ENCODE peak calls at places on chromosome 6, in nine cellular contexts. Y is transverse colon, V is sigmoid colon, B is H1, U is prostate gland, A is HCT116, H is suprapubic skin, N is endothelial cell of umbilical vein, I is SK-N-MC. C is an unnamed sample.

GRCh38 chr6:11805259-11806053 is 26.9 kb upstream of the ADTRP start:
- DNase-seq in V (no peak), Y (peak), N (no peak), B (peak), U (no peak), I (no peak), A (no peak), H (no peak), C (no peak)

GRCh38 chr6:151649835-151650234 is 156.0 kb downstream of the CCDC170 start:
- DNase-seq in H (no peak), U (no peak), I (no peak), Y (no peak), B (no peak), V (no peak), N (no peak), A (no peak), C (no peak)

GRCh38 chr6:160328447-160328846 is 19.7 kb upstream of the SLC22A3 start:
- DNase-seq in U (no peak), N (no peak), H (no peak), Y (no peak), A (no peak), I (no peak), V (no peak), B (no peak), C (no peak)

GRCh38 chr6:1404066-1404712 is 14.8 kb downstream of the FOXF2 start:
- DNase-seq in U (no peak), I (no peak), A (no peak), Y (no peak), N (no peak), B (no peak), H (peak), V (peak), C (no peak)

GRCh38 chr6:44972710-44973109 is 355.4 kb upstream of the RUNX2 start:
- DNase-seq in U (no peak), Y (no peak), B (no peak), A (no peak), I (no peak), N (no peak), V (no peak), H (no peak), C (no peak)

GRCh38 chr6:107679457-107679856 is 144.7 kb downstream of the SCML4 start:
- DNase-seq in V (no peak), U (no peak), H (no peak), I (no peak), B (no peak), N (no peak), A (no peak), Y (no peak), C (no peak)

GRCh38 chr6:31126416-31127175 is 6.3 kb upstream of the CDSN start:
- DNase-seq in A (no peak), I (no peak), B (no peak), Y (no peak), V (no peak), N (peak), H (no peak), U (no peak), C (no peak)

GRCh38 chr6:134680021-134680420 is 269.9 kb downstream of the ALDH8A1 start:
- DNase-seq in N (no peak), Y (no peak), I (no peak), U (no peak), V (no peak), A (no peak), H (no peak), B (no peak), C (no peak)

GRCh38 chr6:44416103-44416502 is 28.6 kb downstream of the CDC5L start:
- DNase-seq in A (no peak), B (no peak), V (no peak), N (peak), H (no peak), Y (no peak), I (no peak), U (no peak), C (peak)

GRCh38 chr6:82569022-82569421 is 205.4 kb downstream of the TPBG start:
- DNase-seq in B (no peak), H (no peak), V (no peak), N (no peak), I (no peak), Y (no peak), U (no peak), A (no peak), C (no peak)
- H3K4me3 ChIP-seq in B (no peak), H (no peak), V (no peak), N (no peak), I (no peak), Y (no peak), U (no peak), A (no peak), C (no peak)

GRCh38 chr6:28940859-28941680 is 17.3 kb upstream of the TRIM27 start:
- DNase-seq in A (peak), H (no peak), N (peak), Y (peak), U (peak), I (peak), V (peak), B (peak), C (peak)
- TF ChIP-seq POLR2AphosphoS5 in A (no peak), H (peak), N (no peak), Y (peak), U (peak), I (no peak), V (no peak), B (no peak), C (peak)

DNA sequence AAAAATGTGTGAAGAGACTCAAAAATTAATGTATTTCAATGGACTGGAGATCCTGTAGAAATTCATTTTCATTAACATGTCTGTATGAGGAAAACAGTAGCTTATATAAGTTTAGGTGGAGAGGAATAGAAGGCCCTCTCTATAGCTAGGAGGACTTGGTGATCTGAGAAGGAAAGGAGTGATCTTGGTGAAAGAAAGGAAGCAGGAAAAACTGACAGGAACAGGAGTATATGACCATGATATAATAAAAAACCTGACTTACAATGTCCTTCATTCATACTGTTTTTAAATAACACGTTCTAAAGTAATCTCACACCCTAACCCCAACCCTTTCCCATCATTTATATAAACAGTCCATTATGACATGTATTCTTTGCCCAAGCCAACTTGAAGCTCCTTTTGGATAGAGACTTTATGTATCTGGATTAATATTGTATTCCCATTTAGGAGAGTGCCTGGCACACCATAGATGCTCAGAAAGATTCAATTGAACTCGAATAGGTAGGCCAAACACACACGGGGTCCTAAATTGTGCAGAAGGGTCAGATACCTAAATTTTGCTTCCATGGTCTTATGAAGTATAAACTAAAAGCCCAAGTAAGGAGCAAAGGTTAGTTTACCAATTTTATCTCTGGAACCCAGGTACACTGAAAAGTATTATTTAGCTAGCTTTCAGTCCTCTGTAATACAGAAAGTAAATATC is 76.0 kb downstream of the OR2B2 start:
- DNase-seq in H (no peak), A (no peak), Y (no peak), U (no peak), I (no peak), V (no peak), B (no peak), N (peak), C (no peak)
- H3K4me3 ChIP-seq in H (peak), A (peak), Y (peak), U (peak), I (peak), V (peak), B (peak), N (no peak), C (peak)

GRCh38 chr6:121497869-121498462 is 62.5 kb downstream of the GJA1 start:
- DNase-seq in I (no peak), U (no peak), Y (no peak), V (no peak), A (no peak), H (no peak), N (no peak), B (no peak), C (no peak)
- TF ChIP-seq POLR2AphosphoS5 in I (no peak), U (peak), Y (no peak), V (peak), A (no peak), H (no peak), N (no peak), B (no peak), C (no peak)

GRCh38 chr6:167699141-167700036 is 127.3 kb upstream of the AFDN start:
- DNase-seq in I (peak), B (no peak), N (peak), H (no peak), V (peak), U (no peak), A (no peak), Y (peak), C (no peak)
- H3K4me3 ChIP-seq in I (peak), B (no peak), N (no peak), H (peak), V (no peak), U (no peak), A (no peak), Y (no peak), C (no peak)

DNA sequence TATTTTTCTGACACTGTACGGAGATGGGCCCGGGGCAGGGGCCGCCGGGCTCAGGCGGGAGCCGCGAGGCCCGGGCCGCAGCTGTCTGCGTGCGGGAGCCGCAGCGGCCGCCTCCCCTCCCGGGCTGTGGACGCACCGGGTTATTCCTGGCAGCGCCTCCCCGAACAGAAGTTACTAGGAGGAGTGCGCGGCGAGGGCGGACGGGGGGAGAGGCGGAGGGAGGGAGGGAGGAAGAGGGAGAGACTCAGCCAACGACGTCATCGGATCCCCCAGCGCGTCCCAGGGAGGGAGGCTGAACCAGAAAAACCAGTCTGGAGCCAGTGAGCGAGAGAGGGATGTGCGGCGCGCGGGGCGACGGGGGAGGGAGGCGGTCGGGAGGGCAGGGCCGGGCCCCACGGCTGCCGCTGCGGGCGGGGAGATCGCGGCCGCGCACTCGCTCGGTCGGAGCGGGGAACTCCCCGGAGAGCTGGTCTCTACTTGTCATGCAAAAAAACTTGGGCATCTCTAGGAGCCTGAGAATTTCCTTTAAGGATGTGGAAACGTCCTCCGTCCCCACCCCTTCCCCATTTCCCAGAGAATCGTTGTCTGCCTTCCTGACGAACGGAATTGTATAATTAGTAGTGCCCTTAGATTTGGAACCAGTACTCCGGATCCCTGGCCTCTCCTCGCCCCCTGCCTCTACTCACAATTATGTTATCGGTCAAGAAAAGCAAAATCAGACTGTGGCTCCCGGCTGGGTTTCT is 1.4 kb upstream of the HIVEP2 start:
- DNase-seq in B (peak), A (peak), U (peak), Y (peak), H (peak), V (peak), N (peak), I (peak), C (peak)
- TF ChIP-seq POLR2AphosphoS5 in B (peak), A (peak), U (peak), Y (peak), H (no peak), V (peak), N (peak), I (no peak), C (no peak)

GRCh38 chr6:147001621-147002020 is 202.6 kb upstream of the STXBP5 start:
- DNase-seq in V (no peak), U (no peak), N (no peak), B (no peak), H (no peak), I (no peak), A (no peak), Y (no peak), C (no peak)

GRCh38 chr6:147003186-147003585 is 201.0 kb upstream of the STXBP5 start:
- DNase-seq in N (no peak), H (no peak), B (no peak), Y (no peak), V (no peak), A (no peak), U (no peak), I (no peak), C (no peak)

GRCh38 chr6:146999766-147000165 is 204.5 kb upstream of the STXBP5 start:
- DNase-seq in U (no peak), N (no peak), Y (no peak), B (no peak), I (no peak), H (no peak), V (no peak), A (no peak), C (no peak)

GRCh38 chr6:146997062-146997461 is 207.2 kb upstream of the STXBP5 start:
- DNase-seq in V (no peak), H (no peak), Y (no peak), U (no peak), A (no peak), I (no peak), N (no peak), B (no peak), C (no peak)

DNA sequence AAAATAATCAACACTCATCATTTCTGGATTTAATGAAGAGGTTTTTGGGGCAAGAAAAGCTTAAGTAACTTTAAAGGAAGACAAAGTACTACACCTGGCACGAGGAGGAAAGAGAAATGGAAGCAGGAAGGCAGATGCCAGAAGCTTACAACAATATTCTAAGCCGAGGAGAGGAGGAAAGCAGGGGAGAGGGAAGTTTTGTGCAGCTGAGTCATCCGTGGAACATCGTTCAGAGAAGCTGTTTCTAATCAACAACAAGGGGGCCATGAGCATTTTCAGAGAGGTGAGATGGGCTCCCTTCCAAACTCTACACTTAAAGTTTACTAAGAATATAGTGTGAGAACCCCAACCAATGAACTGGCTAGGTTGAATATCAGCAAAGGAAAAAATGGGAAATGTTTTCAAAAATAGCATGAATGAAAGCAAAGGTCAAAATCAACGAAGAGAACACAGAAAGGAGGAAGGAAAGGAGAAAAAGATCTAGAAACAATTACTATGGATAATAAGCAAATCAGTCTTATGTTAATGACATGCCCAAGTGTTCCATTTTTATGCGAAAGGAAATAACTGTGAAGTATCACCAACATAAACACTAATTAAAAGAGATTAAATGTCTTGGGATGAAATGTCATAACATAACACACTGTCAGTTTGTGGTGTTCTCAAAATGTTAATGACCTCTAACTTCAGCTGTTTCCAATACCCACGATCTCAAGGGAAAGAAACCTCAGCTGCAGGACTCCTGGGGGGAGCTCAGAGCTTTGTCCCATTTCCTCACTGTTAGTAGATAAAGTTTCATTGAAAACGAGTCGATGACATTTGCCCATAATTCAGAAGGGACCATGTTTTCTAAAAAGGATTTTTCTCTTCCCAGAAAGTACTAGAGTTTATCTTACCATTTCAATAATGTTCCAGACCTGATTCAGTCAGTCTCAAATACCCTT is 203.4 kb upstream of the STXBP5 start:
- DNase-seq in I (no peak), A (no peak), N (peak), H (no peak), V (no peak), Y (no peak), B (no peak), U (no peak), C (no peak)
- H3K4me3 ChIP-seq in I (peak), A (no peak), N (no peak), H (no peak), V (no peak), Y (no peak), B (no peak), U (no peak), C (no peak)

GRCh38 chr6:3856576-3856975 is 7.4 kb downstream of the FAM50B start:
- DNase-seq in U (no peak), Y (no peak), V (no peak), A (no peak), N (no peak), B (no peak), I (no peak), H (no peak), C (no peak)
- TF ChIP-seq POLR2AphosphoS5 in U (no peak), Y (no peak), V (no peak), A (no peak), N (no peak), B (no peak), I (no peak), H (no peak), C (no peak)

GRCh38 chr6:32190946-32191677 is 1.1 kb upstream of the PBX2 start:
- DNase-seq in V (no peak), A (no peak), H (no peak), B (no peak), Y (no peak), N (no peak), U (no peak), I (no peak), C (no peak)

GRCh38 chr6:32192608-32193039 is at the start of gene GPSM3:
- DNase-seq in B (no peak), V (peak), Y (peak), U (no peak), A (no peak), N (peak), I (peak), H (no peak), C (no peak)

GRCh38 chr6:32190054-32190945 is at the start of gene PBX2:
- DNase-seq in A (peak), H (peak), U (peak), I (peak), B (peak), V (peak), N (peak), Y (peak), C (no peak)

GRCh38 chr6:32189742-32190053 is 304 bp downstream of the PBX2 start:
- DNase-seq in V (no peak), Y (no peak), H (no peak), I (no peak), A (no peak), U (no peak), N (no peak), B (no peak), C (no peak)

DNA sequence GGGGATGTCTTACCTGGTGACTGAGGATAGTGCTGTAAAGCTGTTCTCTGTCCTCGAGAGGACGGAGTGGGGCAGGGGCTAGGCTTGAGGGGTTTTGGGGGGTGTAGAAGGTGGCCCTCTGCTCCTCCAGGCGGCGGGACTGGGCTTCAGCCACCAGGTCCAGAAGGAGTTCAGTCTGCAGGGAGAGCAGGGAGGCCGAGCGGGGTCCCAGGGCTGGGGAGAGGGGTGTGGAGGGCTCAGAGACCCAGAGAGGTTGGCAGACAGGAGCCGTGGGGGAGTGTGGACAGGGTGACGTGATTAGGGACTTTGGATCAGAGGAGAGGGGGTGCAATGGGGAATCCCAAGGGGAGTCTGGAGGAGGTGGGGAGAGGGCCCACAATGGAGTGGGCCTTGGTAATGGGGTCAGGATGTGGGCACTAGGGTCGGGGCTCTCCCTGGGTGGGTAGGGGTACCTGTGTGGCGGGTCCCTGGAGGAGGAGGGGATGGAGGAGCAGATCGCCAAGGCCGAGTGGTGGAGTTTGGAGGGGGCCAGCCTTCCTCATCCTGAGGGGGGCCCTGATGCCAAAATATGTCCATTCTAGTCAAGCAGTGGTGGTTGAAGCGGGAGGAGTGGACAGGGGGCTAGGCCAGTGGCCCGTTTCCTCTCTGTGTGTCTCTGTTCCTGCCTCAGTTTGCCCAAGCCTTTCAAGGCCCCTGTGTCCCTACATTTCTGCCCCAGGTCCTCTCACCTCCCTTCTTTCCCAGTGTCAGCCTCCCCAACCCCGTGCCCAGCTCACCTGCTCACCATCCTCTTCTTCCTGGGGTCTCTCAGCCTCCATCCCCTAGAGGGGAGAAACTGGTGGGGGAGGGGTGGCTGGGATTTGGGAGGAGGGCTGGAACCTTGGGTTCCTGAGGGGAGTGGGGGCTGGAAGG is 491 bp downstream of the GPSM3 start:
- DNase-seq in N (no peak), Y (no peak), H (no peak), V (no peak), A (no peak), I (no peak), U (no peak), B (no peak), C (no peak)
- H3K4me3 ChIP-seq in N (no peak), Y (peak), H (peak), V (no peak), A (no peak), I (peak), U (no peak), B (no peak), C (no peak)

DNA sequence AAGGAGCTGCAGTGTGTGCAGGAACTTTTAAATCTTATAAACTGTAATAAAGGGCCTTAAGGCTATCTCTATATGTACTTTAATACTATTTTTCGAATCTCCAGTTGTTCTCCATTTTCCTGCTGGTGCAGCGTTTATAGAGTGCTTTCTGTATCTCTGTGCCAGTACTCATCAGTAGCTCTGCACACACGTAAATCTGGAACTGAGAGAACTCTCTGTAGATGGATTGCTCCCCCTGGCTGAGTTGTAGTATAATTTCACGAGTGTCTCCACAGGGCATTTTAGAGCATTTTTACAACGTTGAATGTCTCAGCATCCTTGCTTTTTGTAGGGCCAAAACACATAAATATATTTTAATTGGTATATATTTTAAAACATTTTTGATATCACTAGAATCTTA is 256.5 kb downstream of the TRDN start:
- DNase-seq in I (peak), Y (no peak), H (no peak), V (no peak), B (peak), A (no peak), U (no peak), N (peak), C (peak)
- TF ChIP-seq POLR2AphosphoS5 in I (no peak), Y (no peak), H (no peak), V (no peak), B (no peak), A (no peak), U (no peak), N (no peak), C (no peak)

C was measured in Panc1.